ENCODE peak calls at places on chromosomes 4 and X, in nine cellular contexts. R is right lobe of liver, T is GM12865, B is dorsolateral prefrontal cortex, K is bronchial epithelial cell, U is AG09309, W is DND-41, S is fibroblast of villous mesenchyme, M is lower leg skin. Y is an unnamed sample.

GRCh38 chrX:12946838-12947544 is 27.9 kb upstream of the TMSB4X start:
- DNase-seq in R (peak), T (peak), B (no peak), K (peak), U (peak), W (peak), S (peak), M (peak), Y (peak)

GRCh38 chr4:96912731-96913130 is 1072.8 kb downstream of the PDHA2 start:
- DNase-seq in R (no peak), T (no peak), B (no peak), K (no peak), U (no peak), W (no peak), S (no peak), M (no peak), Y (no peak)

GRCh38 chrX:47446971-47447370 is 36.1 kb downstream of the ZNF41 start:
- DNase-seq in R (no peak), T (no peak), B (no peak), K (peak), U (no peak), W (no peak), S (no peak), M (no peak), Y (no peak)

GRCh38 chr4:169270156-169270809 is 473 bp downstream of the SH3RF1 start:
- DNase-seq in R (peak), T (peak), B (peak), K (no peak), U (no peak), W (peak), S (peak), M (peak), Y (no peak)

GRCh38 chrX:40637687-40638086 is 9.7 kb downstream of the CXorf38 start:
- DNase-seq in R (no peak), T (no peak), B (no peak), K (peak), U (no peak), W (no peak), S (no peak), M (no peak), Y (no peak)

GRCh38 chr4:136741468-136741867 is 790.8 kb downstream of the PCDH18 start:
- DNase-seq in R (no peak), T (no peak), B (no peak), K (no peak), U (no peak), W (no peak), S (peak), M (no peak), Y (no peak)

GRCh38 chr4:12472082-12472481 is 1012.1 kb downstream of the RAB28 start:
- DNase-seq in R (no peak), T (no peak), B (no peak), K (no peak), U (no peak), W (no peak), S (no peak), M (no peak), Y (no peak)

GRCh38 chr4:33974270-33974669 is 2270.0 kb downstream of the ARAP2 start:
- DNase-seq in R (no peak), T (no peak), B (no peak), K (no peak), U (no peak), W (no peak), S (no peak), M (no peak), Y (no peak)

GRCh38 chr4:151407466-151408379 is 1.3 kb upstream of the FHIP1A start:
- DNase-seq in R (peak), T (peak), B (no peak), K (no peak), U (no peak), W (peak), S (no peak), M (peak), Y (no peak)

GRCh38 chrX:42102586-42103282 is 179.4 kb upstream of the CASK start:
- DNase-seq in R (no peak), T (no peak), B (no peak), K (no peak), U (no peak), W (no peak), S (no peak), M (no peak), Y (peak)

GRCh38 chr4:73230865-73231517 is 27.6 kb downstream of the ANKRD17 start:
- DNase-seq in R (no peak), T (no peak), B (no peak), K (no peak), U (no peak), W (no peak), S (no peak), M (no peak), Y (no peak)

GRCh38 chr4:17817027-17817426 is 6.2 kb downstream of the NCAPG start:
- DNase-seq in R (no peak), T (peak), B (no peak), K (peak), U (peak), W (no peak), S (peak), M (no peak), Y (peak)

GRCh38 chrX:44903842-44904530 is 31.0 kb downstream of the KDM6A start:
- DNase-seq in R (no peak), T (no peak), B (no peak), K (no peak), U (no peak), W (no peak), S (no peak), M (no peak), Y (no peak)
- H3K4me3 ChIP-seq in R (no peak), T (peak), B (no peak), K (no peak), U (no peak), W (no peak), S (no peak), M (no peak), Y (no peak)

GRCh38 chr4:3707423-3708102 is 58.6 kb upstream of the ADRA2C start:
- DNase-seq in R (peak), T (no peak), B (peak), K (no peak), U (no peak), W (no peak), S (no peak), M (no peak), Y (no peak)

GRCh38 chr4:3705236-3705987 is 60.8 kb upstream of the ADRA2C start:
- DNase-seq in R (no peak), T (no peak), B (peak), K (no peak), U (no peak), W (no peak), S (no peak), M (no peak), Y (no peak)

GRCh38 chr4:3708103-3708510 is 58.1 kb upstream of the ADRA2C start:
- DNase-seq in R (peak), T (no peak), B (peak), K (no peak), U (peak), W (no peak), S (peak), M (no peak), Y (no peak)

GRCh38 chr4:3706111-3706511 is 60.1 kb upstream of the ADRA2C start:
- DNase-seq in R (no peak), T (no peak), B (peak), K (no peak), U (no peak), W (no peak), S (no peak), M (no peak), Y (no peak)

DNA sequence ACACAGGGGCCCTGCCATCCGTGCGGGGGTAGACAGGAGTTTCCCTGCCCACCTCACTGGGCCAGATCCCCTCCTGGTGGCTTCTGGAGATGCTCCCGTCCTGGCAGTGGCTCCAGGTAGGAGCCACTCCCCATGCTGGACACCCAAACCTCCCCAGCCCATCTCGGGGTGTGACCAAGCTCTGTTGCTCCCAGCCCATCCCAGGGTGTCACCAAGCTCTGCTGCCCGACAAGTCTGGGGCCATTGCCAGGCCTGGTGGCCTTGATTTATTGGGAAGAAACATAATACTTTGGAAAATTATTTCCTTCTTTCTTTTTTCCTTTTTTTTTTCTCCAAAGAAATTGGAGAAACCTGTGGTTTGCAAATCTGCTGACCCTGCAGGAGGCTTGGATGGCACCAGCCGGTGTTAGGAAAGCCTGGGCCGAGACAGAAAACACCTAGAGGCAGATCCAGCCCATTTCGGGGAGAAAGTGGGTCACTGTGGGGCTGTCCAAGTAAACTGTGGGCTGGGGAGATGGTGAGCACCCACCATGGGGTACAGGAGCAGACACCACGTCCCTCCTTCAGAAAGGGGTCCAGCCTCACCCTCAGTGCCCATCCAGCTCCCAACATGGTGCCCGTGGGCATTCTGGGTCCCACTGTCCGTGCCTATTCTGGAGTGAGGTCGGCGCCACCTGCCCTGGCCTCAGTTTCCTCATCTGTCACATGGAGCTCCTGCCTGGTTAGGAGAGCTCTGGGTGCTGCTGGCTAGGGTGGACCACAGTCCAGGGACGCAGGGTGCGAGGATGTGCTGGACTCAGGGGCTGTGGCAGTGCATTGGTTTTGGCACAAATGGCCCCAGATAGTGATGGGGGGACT is 59.4 kb upstream of the ADRA2C start:
- DNase-seq in R (no peak), T (no peak), B (peak), K (no peak), U (no peak), W (no peak), S (no peak), M (no peak), Y (no peak)
- H3K4me3 ChIP-seq in R (no peak), T (no peak), B (no peak), K (no peak), U (no peak), W (no peak), S (no peak), M (no peak), Y (no peak)

GRCh38 chr4:109278594-109279031 is 23.8 kb downstream of the COL25A1 start:
- DNase-seq in R (no peak), T (peak), B (no peak), K (no peak), U (no peak), W (no peak), S (no peak), M (no peak), Y (no peak)

GRCh38 chr4:109276482-109277095 is 25.9 kb downstream of the COL25A1 start:
- DNase-seq in R (no peak), T (peak), B (no peak), K (no peak), U (no peak), W (no peak), S (no peak), M (no peak), Y (no peak)

GRCh38 chr4:109275346-109275745 is 27.1 kb downstream of the COL25A1 start:
- DNase-seq in R (no peak), T (no peak), B (no peak), K (no peak), U (no peak), W (no peak), S (no peak), M (no peak), Y (no peak)
- H3K4me3 ChIP-seq in R (no peak), T (no peak), B (no peak), K (no peak), U (no peak), W (no peak), S (no peak), M (no peak), Y (no peak)

DNA sequence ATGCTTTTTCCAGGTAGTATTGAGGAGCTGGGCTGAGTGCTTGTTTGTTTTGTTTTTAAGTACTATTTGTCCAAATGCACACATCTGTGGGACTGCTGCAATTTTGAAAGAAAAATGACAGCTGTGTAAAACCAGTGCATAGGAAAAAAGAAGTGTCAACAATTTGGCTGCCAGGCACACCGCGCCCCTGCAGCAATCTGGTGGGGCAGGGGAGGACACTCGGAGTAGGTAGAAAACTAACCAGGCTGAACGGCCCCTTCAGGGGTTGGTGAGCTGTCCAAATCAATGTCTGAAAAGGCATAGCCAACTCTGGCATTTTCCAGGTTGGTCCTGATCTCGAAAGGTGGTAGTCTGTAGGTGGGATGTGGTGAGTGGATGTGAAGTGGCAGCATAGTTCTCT is 1.1 kb downstream of the LDOC1 start:
- DNase-seq in R (no peak), T (no peak), B (no peak), K (no peak), U (no peak), W (no peak), S (no peak), M (no peak), Y (no peak)
- H3K4me3 ChIP-seq in R (no peak), T (no peak), B (peak), K (peak), U (peak), W (no peak), S (peak), M (no peak), Y (peak)

DNA sequence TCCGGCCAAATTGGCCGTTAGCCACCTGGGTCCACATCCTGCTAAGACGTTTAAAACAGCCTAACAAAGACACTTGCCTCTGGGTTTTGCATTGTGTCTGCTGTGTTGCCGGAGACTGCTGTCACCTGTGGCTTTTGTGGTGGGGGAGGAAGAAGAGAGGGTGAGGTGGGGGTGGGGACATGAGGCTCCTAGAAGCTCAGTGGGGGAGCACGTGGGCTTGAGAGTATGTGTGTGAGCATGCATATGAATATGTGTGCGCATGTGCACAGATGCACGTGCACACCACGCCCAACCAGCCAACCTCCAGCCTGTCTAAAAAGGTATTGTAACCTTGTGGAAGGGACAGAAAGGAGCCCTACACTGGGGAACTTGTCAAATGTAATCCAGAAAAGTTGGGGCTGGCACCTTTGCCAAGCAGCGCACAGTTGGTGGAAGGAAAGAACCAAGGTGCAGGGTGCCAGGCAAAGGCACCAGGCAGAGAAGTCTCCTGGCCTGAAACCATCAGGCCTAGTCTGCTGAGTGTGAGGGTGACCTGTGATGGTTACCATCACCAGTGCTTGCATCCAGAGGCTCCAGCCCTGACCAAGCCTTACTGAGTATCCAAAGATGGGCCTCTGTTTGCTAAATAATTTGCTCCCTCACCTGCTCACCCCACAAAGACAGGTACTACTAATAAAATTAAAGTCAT is 10.1 kb upstream of the SASH3 start:
- DNase-seq in R (no peak), T (peak), B (no peak), K (no peak), U (no peak), W (peak), S (no peak), M (no peak), Y (peak)
- H3K4me3 ChIP-seq in R (no peak), T (peak), B (no peak), K (no peak), U (no peak), W (no peak), S (no peak), M (no peak), Y (no peak)

Y was measured in astrocyte of the cerebellum.